ENCODE peak calls at places on chromosome 12, in five cellular contexts. P, D, Z, O and Q are unnamed samples.

GRCh38 chr12:123714302-123714627 is 2.1 kb downstream of the ATP6V0A2 start:
- DNase-seq in O (peak), Z (no peak), D (no peak), P (peak), Q (peak)

GRCh38 chr12:88361493-88361892 is 218.8 kb downstream of the KITLG start:
- DNase-seq in O (no peak), Z (no peak), D (no peak), P (no peak), Q (no peak)

GRCh38 chr12:52074006-52074405 is 4.2 kb downstream of the ATG101 start:
- DNase-seq in D (no peak), O (no peak), Z (peak), P (no peak), Q (no peak)

GRCh38 chr12:95102916-95103671 is 29.7 kb upstream of the NR2C1 start:
- DNase-seq in D (peak), P (no peak), Z (peak), O (peak), Q (no peak)

GRCh38 chr12:71636704-71637115 is 26.9 kb downstream of the ZFC3H1 start:
- DNase-seq in O (no peak), P (peak), Z (peak), D (peak), Q (peak)

GRCh38 chr12:54296393-54297121 is 4.3 kb downstream of the NFE2 start:
- DNase-seq in P (no peak), O (no peak), Z (no peak), D (no peak), Q (peak)

GRCh38 chr12:26643532-26644315 is 189.3 kb downstream of the ITPR2 start:
- DNase-seq in Z (no peak), D (no peak), P (no peak), O (no peak), Q (no peak)

GRCh38 chr12:1500095-1500801 is 94.1 kb downstream of the FBXL14 start:
- DNase-seq in Z (no peak), P (no peak), O (no peak), D (no peak), Q (no peak)

GRCh38 chr12:12872139-12872933 is 19.0 kb upstream of the GPRC5A start:
- DNase-seq in Z (peak), P (no peak), O (no peak), D (no peak), Q (no peak)

GRCh38 chr12:25692115-25693035 is 139.3 kb upstream of the LMNTD1 start:
- DNase-seq in P (no peak), Z (no peak), O (no peak), D (no peak), Q (peak)

GRCh38 chr12:42706331-42706730 is 116.8 kb upstream of the PRICKLE1 start:
- DNase-seq in P (no peak), Z (no peak), D (no peak), O (no peak), Q (no peak)

GRCh38 chr12:62660763-62661162 is 194.1 kb downstream of the MON2 start:
- DNase-seq in P (no peak), O (no peak), Z (no peak), D (no peak), Q (no peak)

GRCh38 chr12:45730842-45731336 is 1.4 kb downstream of the ARID2 start:
- DNase-seq in O (no peak), D (no peak), P (peak), Z (no peak), Q (peak)

GRCh38 chr12:64679487-64679983 is 69.2 kb downstream of the RASSF3 start:
- DNase-seq in O (peak), Z (peak), P (no peak), D (peak), Q (no peak)

GRCh38 chr12:3461391-3461790 is 29.6 kb upstream of the PRMT8 start:
- DNase-seq in P (no peak), Z (no peak), D (no peak), O (no peak), Q (no peak)

GRCh38 chr12:32504626-32505025 is 105.3 kb downstream of the FGD4 start:
- DNase-seq in P (no peak), O (no peak), D (no peak), Z (no peak), Q (no peak)

GRCh38 chr12:42213023-42213422 is 25.0 kb downstream of the YAF2 start:
- DNase-seq in Z (peak), P (peak), D (peak), O (no peak), Q (peak)

GRCh38 chr12:48601013-48601756 is 31.3 kb upstream of the LALBA start:
- DNase-seq in P (no peak), Z (no peak), O (no peak), D (peak), Q (peak)

GRCh38 chr12:108196319-108196718 is 67.2 kb downstream of the WSCD2 start:
- DNase-seq in P (no peak), Z (no peak), O (no peak), D (no peak), Q (no peak)

GRCh38 chr12:126588586-126589249 is 1523.5 kb downstream of the AACS start:
- DNase-seq in D (no peak), P (no peak), O (peak), Z (no peak), Q (no peak)

GRCh38 chr12:2396448-2396871 is 343.7 kb downstream of the CACNA1C start:
- DNase-seq in P (no peak), Z (no peak), D (no peak), O (no peak), Q (no peak)

GRCh38 chr12:47356129-47356622 is 276.4 kb upstream of the AMIGO2 start:
- DNase-seq in Z (no peak), D (peak), O (no peak), P (peak), Q (peak)

GRCh38 chr12:34406996-34407300 is 384.7 kb downstream of the ALG10 start:
- DNase-seq in O (no peak), D (no peak), Z (no peak), P (no peak), Q (no peak)

GRCh38 chr12:14836336-14837210 is 6.8 kb downstream of the ART4 start:
- DNase-seq in O (no peak), P (no peak), D (peak), Z (no peak), Q (peak)

GRCh38 chr12:48856379-48856778 is 4.4 kb upstream of the DDX23 start:
- DNase-seq in D (no peak), P (no peak), Z (no peak), O (no peak), Q (no peak)

GRCh38 chr12:90024261-90024660 is 315.6 kb upstream of the ATP2B1 start:
- DNase-seq in O (no peak), P (no peak), D (no peak), Z (no peak), Q (no peak)

GRCh38 chr12:99985631-99986030 is 895 bp upstream of the ANKS1B start:
- DNase-seq in D (no peak), Z (no peak), O (no peak), P (no peak), Q (no peak)

GRCh38 chr12:83996671-83997070 is 915.9 kb downstream of the SLC6A15 start:
- DNase-seq in P (no peak), Z (no peak), O (no peak), D (no peak), Q (no peak)

GRCh38 chr12:20120296-20120695 is 248.0 kb upstream of the PDE3A start:
- DNase-seq in P (no peak), D (no peak), O (no peak), Z (no peak), Q (no peak)

GRCh38 chr12:46915082-46915481 is 89.3 kb upstream of the SLC38A4 start:
- DNase-seq in D (no peak), P (no peak), O (no peak), Z (no peak), Q (no peak)

GRCh38 chr12:122067966-122068365 is 10.6 kb upstream of the MLXIP start:
- DNase-seq in Z (no peak), O (no peak), P (peak), D (no peak), Q (no peak)

GRCh38 chr12:14942532-14942931 is 4.2 kb upstream of the ERP27 start:
- DNase-seq in Z (no peak), D (no peak), P (no peak), O (no peak), Q (no peak)

GRCh38 chr12:122860854-122861585 is 25.8 kb downstream of the HIP1R start:
- DNase-seq in Z (no peak), O (no peak), D (no peak), P (no peak), Q (no peak)

GRCh38 chr12:71972441-71973074 is 33.9 kb downstream of the TPH2 start:
- DNase-seq in Z (peak), D (no peak), P (no peak), O (no peak), Q (no peak)